ENCODE peak calls at places on chromosomes 12 and 14, in four cellular contexts. U, D, O and F are unnamed samples.

GRCh38 chr12:7989827-7990491 is 42.6 kb upstream of the FOXJ2 start:
- DNase-seq in U (peak; percentile 82), D (no peak), O (no peak), F (peak; percentile 12)

GRCh38 chr14:53715390-53715730 is 241.3 kb downstream of the BMP4 start:
- DNase-seq in U (no peak), D (no peak), O (no peak), F (peak; percentile 28)

GRCh38 chr14:23548351-23549318 is 2.9 kb downstream of the ZFHX2 start:
- DNase-seq in U (no peak), D (no peak), O (no peak), F (peak; percentile 83)

GRCh38 chr12:56474389-56474788 is 6.0 kb downstream of the SPRYD4 start:
- DNase-seq in U (no peak), D (no peak), O (no peak), F (no peak)

GRCh38 chr12:104505095-104505819 is 48.5 kb downstream of the CHST11 start:
- DNase-seq in U (no peak), D (no peak), O (no peak), F (no peak)

GRCh38 chr12:5889381-5890047 is 55.5 kb downstream of the ANO2 start:
- DNase-seq in U (no peak), D (no peak), O (peak; percentile 27), F (no peak)

GRCh38 chr12:100504820-100505219 is 31.2 kb downstream of the NR1H4 start:
- DNase-seq in U (no peak), D (no peak), O (no peak), F (no peak)

GRCh38 chr12:57783466-57783801 is 847 bp downstream of the TSFM start:
- DNase-seq in U (no peak), D (no peak), O (no peak), F (no peak)

GRCh38 chr14:96512122-96512521 is 9.9 kb downstream of the PAPOLA start:
- DNase-seq in U (no peak), D (no peak), O (no peak), F (no peak)

GRCh38 chr14:79157369-79157768 is 987.2 kb downstream of the NRXN3 start:
- DNase-seq in U (no peak), D (no peak), O (no peak), F (no peak)

GRCh38 chr14:69572634-69573135 is 2.0 kb downstream of the CCDC177 start:
- DNase-seq in U (no peak), D (no peak), O (no peak), F (no peak)

GRCh38 chr12:9798008-9798619 is 29.2 kb upstream of the KLRF1 start:
- DNase-seq in U (peak; percentile 64), D (no peak), O (peak; percentile 37), F (peak; percentile 56)

GRCh38 chr12:98352218-98352811 is 163.1 kb upstream of the TMPO start:
- DNase-seq in U (no peak), D (no peak), O (no peak), F (peak; percentile 91)

GRCh38 chr14:22657861-22658260 is 13.7 kb upstream of the OR6J1 start:
- DNase-seq in U (no peak), D (no peak), O (no peak), F (peak; percentile 49)

GRCh38 chr14:87030182-87030581 is 962.8 kb downstream of the GALC start:
- DNase-seq in U (no peak), D (no peak), O (no peak), F (no peak)

GRCh38 chr12:82705774-82706173 is 19.1 kb downstream of the TMTC2 start:
- DNase-seq in U (no peak), D (no peak), O (no peak), F (no peak)

GRCh38 chr14:94122438-94122837 is 7.0 kb downstream of the IFI27L2 start:
- DNase-seq in U (no peak), D (no peak), O (no peak), F (no peak)

GRCh38 chr12:32595251-32595650 is 83.8 kb upstream of the DNM1L start:
- DNase-seq in U (no peak), D (no peak), O (no peak), F (peak; percentile 82)

GRCh38 chr14:95475540-95476240 is 40.8 kb downstream of the SYNE3 start:
- DNase-seq in U (no peak), D (no peak), O (no peak), F (no peak)

GRCh38 chr12:82176016-82176415 is 182.2 kb downstream of the CCDC59 start:
- DNase-seq in U (no peak), D (no peak), O (no peak), F (no peak)

GRCh38 chr12:102816816-102817434 is 100.1 kb downstream of the PAH start:
- DNase-seq in U (no peak), D (no peak), O (peak; percentile 36), F (peak; percentile 29)

GRCh38 chr12:39230086-39230485 is 212.8 kb downstream of the KIF21A start:
- DNase-seq in U (no peak), D (no peak), O (no peak), F (no peak)

GRCh38 chr14:38758661-38759060 is 344.4 kb downstream of the SEC23A start:
- DNase-seq in U (no peak), D (no peak), O (no peak), F (no peak)

GRCh38 chr12:113149361-113150150 is at the start of gene CFAP73:
- DNase-seq in U (no peak), D (peak; percentile 70), O (peak; percentile 79), F (peak; percentile 75)

GRCh38 chr12:104049278-104050257 is at the start of gene GLT8D2:
- DNase-seq in U (no peak), D (peak; percentile 34), O (peak; percentile 65), F (peak; percentile 86)

GRCh38 chr12:48351022-48351708 is 446 bp upstream of the ZNF641 start:
- DNase-seq in U (no peak), D (peak; percentile 60), O (peak; percentile 59), F (peak; percentile 59)

GRCh38 chr12:45231515-45232145 is 15.7 kb downstream of the ANO6 start:
- DNase-seq in U (no peak), D (no peak), O (no peak), F (peak; percentile 85)

GRCh38 chr14:104597576-104597975 is 7.0 kb downstream of the TMEM179 start:
- DNase-seq in U (no peak), D (no peak), O (no peak), F (no peak)

GRCh38 chr12:120453977-120454376 is 7.7 kb downstream of the GATC start:
- DNase-seq in U (peak; percentile 20), D (no peak), O (peak; percentile 53), F (peak; percentile 19)

GRCh38 chr12:86148071-86148470 is 108.1 kb downstream of the MGAT4C start:
- DNase-seq in U (no peak), D (no peak), O (no peak), F (no peak)

GRCh38 chr12:563899-564298 is 99.3 kb downstream of the NINJ2 start:
- DNase-seq in U (no peak), D (no peak), O (no peak), F (no peak)

GRCh38 chr12:53004582-53004981 is 1.7 kb upstream of the EIF4B start:
- DNase-seq in U (no peak), D (no peak), O (no peak), F (peak; percentile 24)

GRCh38 chr12:65631621-65632111 is 192.6 kb upstream of the HMGA2 start:
- DNase-seq in U (no peak), D (no peak), O (peak; percentile 25), F (peak; percentile 100)

GRCh38 chr14:58749066-58749669 is 111.4 kb downstream of the DACT1 start:
- DNase-seq in U (no peak), D (no peak), O (peak; percentile 49), F (peak; percentile 98)

GRCh38 chr12:93832126-93832525 is 155.0 kb downstream of the CRADD start:
- DNase-seq in U (no peak), D (no peak), O (no peak), F (peak; percentile 66)

GRCh38 chr12:101654442-101654841 is 43.0 kb upstream of the CHPT1 start:
- DNase-seq in U (no peak), D (no peak), O (no peak), F (no peak)